ENCODE peak calls at places on chromosomes 6 and 20, in seven cellular contexts. One of them, this sample, is unnamed.
A peak's percentile ranks its signal among the peaks of the same experiment; 100 is the strongest.

GRCh38 chr20:62616728-62617621 is 25.3 kb upstream of the SLCO4A1 start:
- DNase-seq in body of pancreas: peak; percentile 78
- DNase-seq in GM12892: peak; percentile 92
- DNase-seq in prostate gland: peak; percentile 45
- DNase-seq in suprapubic skin: no peak
- DNase-seq in K562: peak; percentile 87
- DNase-seq in transverse colon: peak; percentile 80
- DNase-seq in this sample: peak; percentile 72

GRCh38 chr20:37524221-37524700 is 3.2 kb downstream of the NNAT start:
- DNase-seq in body of pancreas: no peak
- DNase-seq in GM12892: no peak
- DNase-seq in prostate gland: peak; percentile 59
- DNase-seq in suprapubic skin: no peak
- DNase-seq in K562: peak; percentile 27
- DNase-seq in transverse colon: peak; percentile 64
- DNase-seq in this sample: no peak

GRCh38 chr20:38001173-38001875 is 31.9 kb downstream of the TTI1 start:
- DNase-seq in body of pancreas: no peak
- DNase-seq in GM12892: no peak
- DNase-seq in prostate gland: no peak
- DNase-seq in suprapubic skin: no peak
- DNase-seq in K562: no peak
- DNase-seq in transverse colon: no peak
- DNase-seq in this sample: no peak

GRCh38 chr6:2231438-2231837 is 14.0 kb downstream of the GMDS start:
- DNase-seq in body of pancreas: no peak
- DNase-seq in GM12892: no peak
- DNase-seq in prostate gland: no peak
- DNase-seq in suprapubic skin: no peak
- DNase-seq in K562: no peak
- DNase-seq in transverse colon: no peak
- DNase-seq in this sample: no peak

GRCh38 chr20:61514018-61514755 is 262.1 kb downstream of the CDH4 start:
- DNase-seq in body of pancreas: no peak
- DNase-seq in GM12892: no peak
- DNase-seq in prostate gland: no peak
- DNase-seq in suprapubic skin: no peak
- DNase-seq in K562: no peak
- DNase-seq in transverse colon: no peak
- DNase-seq in this sample: no peak

GRCh38 chr20:35506872-35507638 is 22.4 kb downstream of the C20orf173 start:
- DNase-seq in body of pancreas: no peak
- DNase-seq in GM12892: no peak
- DNase-seq in prostate gland: no peak
- DNase-seq in suprapubic skin: no peak
- DNase-seq in K562: no peak
- DNase-seq in transverse colon: no peak
- DNase-seq in this sample: no peak

GRCh38 chr6:43248791-43249190 is 5.5 kb downstream of the TTBK1 start:
- DNase-seq in body of pancreas: no peak
- DNase-seq in GM12892: no peak
- DNase-seq in prostate gland: no peak
- DNase-seq in suprapubic skin: no peak
- DNase-seq in K562: no peak
- DNase-seq in transverse colon: no peak
- DNase-seq in this sample: no peak

GRCh38 chr20:50919567-50919966 is 11.7 kb downstream of the ADNP start:
- DNase-seq in body of pancreas: peak; percentile 71
- DNase-seq in GM12892: no peak
- DNase-seq in prostate gland: peak; percentile 16
- DNase-seq in suprapubic skin: no peak
- DNase-seq in K562: no peak
- DNase-seq in transverse colon: peak; percentile 35
- DNase-seq in this sample: no peak

GRCh38 chr6:76942203-76942971 is 520.9 kb downstream of the HTR1B start:
- DNase-seq in body of pancreas: no peak
- DNase-seq in GM12892: no peak
- DNase-seq in prostate gland: no peak
- DNase-seq in suprapubic skin: no peak
- DNase-seq in K562: no peak
- DNase-seq in transverse colon: no peak
- DNase-seq in this sample: no peak

GRCh38 chr20:64236137-64237088 is 19.1 kb upstream of the PCMTD2 start:
- DNase-seq in body of pancreas: no peak
- DNase-seq in GM12892: no peak
- DNase-seq in prostate gland: no peak
- DNase-seq in suprapubic skin: no peak
- DNase-seq in K562: no peak
- DNase-seq in transverse colon: no peak
- DNase-seq in this sample: no peak

GRCh38 chr6:158041788-158042187 is 60.1 kb downstream of the SYNJ2 start:
- DNase-seq in body of pancreas: no peak
- DNase-seq in GM12892: no peak
- DNase-seq in prostate gland: no peak
- DNase-seq in suprapubic skin: no peak
- DNase-seq in K562: no peak
- DNase-seq in transverse colon: no peak
- DNase-seq in this sample: no peak

GRCh38 chr20:17357238-17357637 is 130.4 kb downstream of the PCSK2 start:
- DNase-seq in body of pancreas: no peak
- DNase-seq in GM12892: no peak
- DNase-seq in prostate gland: peak; percentile 14
- DNase-seq in suprapubic skin: no peak
- DNase-seq in K562: no peak
- DNase-seq in transverse colon: no peak
- DNase-seq in this sample: no peak

GRCh38 chr6:125107048-125107447 is 46.5 kb upstream of the TPD52L1 start:
- DNase-seq in body of pancreas: no peak
- DNase-seq in GM12892: no peak
- DNase-seq in prostate gland: no peak
- DNase-seq in suprapubic skin: no peak
- DNase-seq in K562: no peak
- DNase-seq in transverse colon: no peak
- DNase-seq in this sample: no peak

GRCh38 chr20:58025233-58025632 is 203.2 kb downstream of the ANKRD60 start:
- DNase-seq in body of pancreas: peak; percentile 51
- DNase-seq in GM12892: no peak
- DNase-seq in prostate gland: no peak
- DNase-seq in suprapubic skin: peak; percentile 65
- DNase-seq in K562: no peak
- DNase-seq in transverse colon: no peak
- DNase-seq in this sample: no peak

GRCh38 chr6:142380626-142381025 is 78.8 kb downstream of the ADGRG6 start:
- DNase-seq in body of pancreas: no peak
- DNase-seq in GM12892: no peak
- DNase-seq in prostate gland: no peak
- DNase-seq in suprapubic skin: no peak
- DNase-seq in K562: no peak
- DNase-seq in transverse colon: no peak
- DNase-seq in this sample: no peak

GRCh38 chr6:149318581-149319286 is 1.2 kb downstream of the TAB2 start:
- DNase-seq in body of pancreas: no peak
- DNase-seq in GM12892: no peak
- DNase-seq in prostate gland: no peak
- DNase-seq in suprapubic skin: no peak
- DNase-seq in K562: no peak
- DNase-seq in transverse colon: peak; percentile 24
- DNase-seq in this sample: peak; percentile 67

GRCh38 chr6:24887520-24887919 is 48.2 kb downstream of the RIPOR2 start:
- DNase-seq in body of pancreas: no peak
- DNase-seq in GM12892: no peak
- DNase-seq in prostate gland: no peak
- DNase-seq in suprapubic skin: no peak
- DNase-seq in K562: no peak
- DNase-seq in transverse colon: no peak
- DNase-seq in this sample: no peak

GRCh38 chr20:44598413-44599290 is 16.3 kb downstream of the PKIG start:
- DNase-seq in body of pancreas: no peak
- DNase-seq in GM12892: no peak
- DNase-seq in prostate gland: no peak
- DNase-seq in suprapubic skin: no peak
- DNase-seq in K562: no peak
- DNase-seq in transverse colon: no peak
- DNase-seq in this sample: no peak

GRCh38 chr20:63518946-63519764 is 1.4 kb upstream of the PPDPF start:
- DNase-seq in body of pancreas: peak; percentile 23
- DNase-seq in GM12892: no peak
- DNase-seq in prostate gland: no peak
- DNase-seq in suprapubic skin: peak; percentile 79
- DNase-seq in K562: no peak
- DNase-seq in transverse colon: no peak
- DNase-seq in this sample: no peak

GRCh38 chr6:89932245-89932802 is 38.1 kb downstream of the GJA10 start:
- DNase-seq in body of pancreas: no peak
- DNase-seq in GM12892: no peak
- DNase-seq in prostate gland: no peak
- DNase-seq in suprapubic skin: no peak
- DNase-seq in K562: peak; percentile 53
- DNase-seq in transverse colon: no peak
- DNase-seq in this sample: peak; percentile 13

GRCh38 chr6:89938014-89938413 is 43.7 kb downstream of the GJA10 start:
- DNase-seq in body of pancreas: no peak
- DNase-seq in GM12892: no peak
- DNase-seq in prostate gland: no peak
- DNase-seq in suprapubic skin: no peak
- DNase-seq in K562: no peak
- DNase-seq in transverse colon: no peak
- DNase-seq in this sample: no peak

GRCh38 chr6:89936177-89936576 is 41.9 kb downstream of the GJA10 start:
- DNase-seq in body of pancreas: no peak
- DNase-seq in GM12892: no peak
- DNase-seq in prostate gland: no peak
- DNase-seq in suprapubic skin: no peak
- DNase-seq in K562: no peak
- DNase-seq in transverse colon: no peak
- DNase-seq in this sample: no peak

GRCh38 chr6:89930789-89931188 is 36.5 kb downstream of the GJA10 start:
- DNase-seq in body of pancreas: no peak
- DNase-seq in GM12892: no peak
- DNase-seq in prostate gland: no peak
- DNase-seq in suprapubic skin: no peak
- DNase-seq in K562: no peak
- DNase-seq in transverse colon: no peak
- DNase-seq in this sample: no peak

DNA sequence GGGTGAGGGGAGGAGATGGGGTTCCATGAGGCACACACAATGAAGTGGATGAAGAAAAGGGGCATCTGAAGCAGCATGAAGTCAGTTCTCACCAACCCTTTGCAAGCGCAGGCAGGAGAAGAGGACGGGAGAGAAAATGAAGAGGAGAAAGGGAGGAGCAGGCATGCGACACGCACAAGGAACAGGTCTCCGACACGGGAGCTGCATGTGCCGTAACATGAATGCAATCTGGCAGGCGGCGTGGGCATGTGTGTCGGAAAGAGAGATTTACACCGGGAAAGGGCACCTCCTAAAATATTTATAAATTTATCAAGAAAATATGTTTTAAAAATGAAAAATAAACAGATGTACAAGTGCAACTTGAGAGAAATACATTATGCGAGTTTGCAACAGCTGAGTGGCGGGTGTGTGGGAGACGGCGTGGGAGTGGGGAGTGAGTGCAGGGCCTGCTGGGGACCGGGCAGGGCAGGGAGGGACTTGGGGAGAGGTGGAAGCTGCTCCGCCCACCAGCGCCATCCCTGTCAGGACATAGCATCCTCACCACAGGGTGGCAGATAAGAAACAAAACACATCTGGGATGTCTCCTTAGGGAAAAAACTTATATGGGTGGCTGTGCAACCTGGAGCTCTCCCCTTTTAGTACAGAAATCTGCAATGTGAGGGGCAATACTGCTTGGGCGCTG is 40.6 kb downstream of the GJA10 start:
- DNase-seq in body of pancreas: no peak
- DNase-seq in GM12892: no peak
- DNase-seq in prostate gland: no peak
- DNase-seq in suprapubic skin: no peak
- DNase-seq in K562: peak; percentile 36
- DNase-seq in transverse colon: no peak
- DNase-seq in this sample: no peak
- TF ChIP-seq POLR2A in body of pancreas: no peak
- TF ChIP-seq POLR2A in GM12892: no peak
- TF ChIP-seq POLR2A in prostate gland: no peak
- TF ChIP-seq POLR2A in suprapubic skin: no peak
- TF ChIP-seq POLR2A in K562: no peak
- TF ChIP-seq POLR2A in transverse colon: no peak
- TF ChIP-seq POLR2A in this sample: no peak

DNA sequence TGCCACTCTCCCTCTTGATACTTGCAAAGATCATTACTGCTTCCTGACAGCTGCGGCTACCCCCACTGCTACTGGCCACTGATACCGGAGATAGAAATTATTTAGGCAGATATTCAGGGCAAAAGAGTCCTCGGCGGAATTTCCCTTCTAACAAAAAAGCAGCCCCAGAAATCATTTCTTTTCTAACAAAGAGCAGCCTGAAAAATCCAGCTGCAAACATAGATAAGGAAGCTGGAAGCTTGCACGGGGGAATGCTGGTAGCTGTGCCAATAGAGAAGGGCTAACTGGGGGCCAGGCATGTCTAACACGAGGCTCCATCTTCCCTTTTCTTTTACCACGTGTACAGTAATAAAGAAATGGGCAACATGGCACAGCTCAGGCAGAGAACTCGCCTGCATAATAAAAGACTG is 6.2 kb downstream of the TP53RK start:
- DNase-seq in body of pancreas: no peak
- DNase-seq in GM12892: no peak
- DNase-seq in prostate gland: no peak
- DNase-seq in suprapubic skin: no peak
- DNase-seq in K562: peak; percentile 25
- DNase-seq in transverse colon: no peak
- DNase-seq in this sample: peak; percentile 68
- TF ChIP-seq POLR2A in body of pancreas: no peak
- TF ChIP-seq POLR2A in GM12892: no peak
- TF ChIP-seq POLR2A in prostate gland: no peak
- TF ChIP-seq POLR2A in suprapubic skin: no peak
- TF ChIP-seq POLR2A in K562: no peak
- TF ChIP-seq POLR2A in transverse colon: no peak
- TF ChIP-seq POLR2A in this sample: no peak

GRCh38 chr6:151351731-151352130 is 39.6 kb downstream of the ZBTB2 start:
- DNase-seq in body of pancreas: no peak
- DNase-seq in GM12892: no peak
- DNase-seq in prostate gland: no peak
- DNase-seq in suprapubic skin: no peak
- DNase-seq in K562: no peak
- DNase-seq in transverse colon: no peak
- DNase-seq in this sample: no peak
- TF ChIP-seq POLR2A in body of pancreas: no peak
- TF ChIP-seq POLR2A in GM12892: no peak
- TF ChIP-seq POLR2A in prostate gland: no peak
- TF ChIP-seq POLR2A in suprapubic skin: no peak
- TF ChIP-seq POLR2A in K562: no peak
- TF ChIP-seq POLR2A in transverse colon: no peak
- TF ChIP-seq POLR2A in this sample: no peak

DNA sequence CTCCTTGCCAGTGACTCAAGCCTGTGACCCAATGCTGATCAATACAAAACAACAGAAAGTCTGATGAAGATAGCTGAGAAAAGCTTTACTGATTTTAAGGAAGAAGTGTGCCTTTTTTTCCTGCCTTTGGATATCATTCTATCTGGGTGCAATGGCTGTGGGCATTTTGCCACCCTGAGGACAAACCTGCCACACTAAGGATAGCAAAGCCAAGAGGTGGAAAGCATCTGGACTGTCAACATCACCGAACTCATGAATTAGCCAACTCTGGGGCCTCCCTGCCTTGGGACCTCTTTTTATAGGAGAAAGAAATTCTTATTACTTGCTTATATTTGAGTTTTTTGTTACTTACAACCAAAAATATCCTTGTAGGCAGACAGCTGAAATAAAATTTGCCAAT is 19.9 kb downstream of the RALGAPA2 start:
- DNase-seq in body of pancreas: no peak
- DNase-seq in GM12892: no peak
- DNase-seq in prostate gland: no peak
- DNase-seq in suprapubic skin: no peak
- DNase-seq in K562: no peak
- DNase-seq in transverse colon: no peak
- DNase-seq in this sample: no peak
- TF ChIP-seq POLR2A in body of pancreas: no peak
- TF ChIP-seq POLR2A in GM12892: no peak
- TF ChIP-seq POLR2A in prostate gland: no peak
- TF ChIP-seq POLR2A in suprapubic skin: no peak
- TF ChIP-seq POLR2A in K562: no peak
- TF ChIP-seq POLR2A in transverse colon: no peak
- TF ChIP-seq POLR2A in this sample: no peak